ENCODE peak calls at places on chromosomes 11 and 22, in eight cellular contexts. R is KBM-7, X is NCI-H1105 treated with DMSO at 0.1 percent for 48 hours, H is fibroblast of pulmonary artery, G is body of pancreas, N is WTC11, L is cardiac fibroblast, P is coronary artery. A is an unnamed sample.

GRCh38 chr22:49826603-49827306 is 918 bp downstream of the BRD1 start:
- DNase-seq in G (peak; percentile 58), P (no peak), L (peak; percentile 41), X (no peak), N (no peak), R (no peak), H (peak; percentile 46), A (no peak)

GRCh38 chr11:120714448-120714847 is 202.9 kb downstream of the GRIK4 start:
- DNase-seq in N (no peak), P (no peak), H (peak; percentile 4), L (no peak), R (no peak), X (no peak), G (no peak), A (no peak)

GRCh38 chr22:38835888-38836301 is 7.9 kb downstream of the NPTXR start:
- DNase-seq in N (no peak), G (no peak), L (peak; percentile 43), X (no peak), R (no peak), P (no peak), H (no peak), A (no peak)

GRCh38 chr11:98965358-98965757 is 55.4 kb upstream of the CNTN5 start:
- DNase-seq in X (no peak), P (no peak), H (no peak), G (no peak), L (no peak), N (no peak), R (no peak), A (no peak)

GRCh38 chr11:67268684-67269268 is 2.5 kb downstream of the GRK2 start:
- DNase-seq in X (no peak), N (no peak), P (no peak), G (no peak), L (no peak), H (no peak), R (no peak), A (no peak)

GRCh38 chr11:1160231-1161101 is 2.7 kb downstream of the MUC5AC start:
- DNase-seq in L (no peak), G (no peak), P (peak; percentile 62), N (no peak), X (no peak), R (no peak), H (no peak), A (no peak)

GRCh38 chr11:107301886-107302285 is 155.7 kb downstream of the CWF19L2 start:
- DNase-seq in R (no peak), X (no peak), N (no peak), P (no peak), H (peak; percentile 1), L (no peak), G (no peak), A (no peak)

GRCh38 chr22:26564181-26564580 is 25.8 kb downstream of the TPST2 start:
- DNase-seq in X (no peak), R (no peak), G (no peak), N (no peak), L (no peak), P (no peak), H (no peak), A (no peak)

GRCh38 chr11:47980093-47980906 is at the start of gene PTPRJ:
- DNase-seq in G (peak; percentile 61), X (peak; percentile 45), H (peak; percentile 48), R (no peak), N (peak; percentile 77), L (peak; percentile 29), P (no peak), A (peak; percentile 49)

GRCh38 chr11:132976115-132976514 is 556.2 kb downstream of the OPCML start:
- DNase-seq in R (no peak), G (no peak), P (no peak), H (no peak), X (no peak), L (no peak), N (no peak), A (no peak)

GRCh38 chr11:113998574-113998973 is 23.7 kb downstream of the HTR3A start:
- DNase-seq in X (no peak), N (no peak), P (no peak), L (no peak), R (no peak), G (no peak), H (no peak), A (no peak)

GRCh38 chr11:76155455-76156232 is 50.7 kb downstream of the WNT11 start:
- DNase-seq in N (no peak), P (no peak), X (no peak), G (no peak), R (no peak), H (no peak), L (no peak), A (no peak)

GRCh38 chr22:47535681-47536080 is 773.2 kb downstream of the TBC1D22A start:
- DNase-seq in L (no peak), X (no peak), N (no peak), R (no peak), P (no peak), H (no peak), G (no peak), A (no peak)

GRCh38 chr11:74784234-74784633 is 35.6 kb downstream of the RNF169 start:
- DNase-seq in N (no peak), R (no peak), G (no peak), H (no peak), P (no peak), L (no peak), X (no peak), A (no peak)

A was measured in CD4-positive, CD25-positive, alpha-beta regulatory T cell.